ENCODE peak calls at places on chromosomes 1 and 21, in five cellular contexts. One of them, this sample, is unnamed.

GRCh38 chr1:111690306-111690617 is 48.9 kb downstream of the INKA2 start:
- DNase-seq in adrenal gland: peak
- DNase-seq in B cell: no peak
- DNase-seq in stimulated activated CD4-positive, alpha-beta T cell treated with anti-CD3 and anti-CD28 coated beads, Interleukin-15, amount 100 ng/mL, for 24 hours: no peak
- DNase-seq in mesendoderm: no peak
- DNase-seq in this sample: no peak

GRCh38 chr1:14019461-14019860 is 319.5 kb downstream of the PRDM2 start:
- DNase-seq in adrenal gland: no peak
- DNase-seq in B cell: no peak
- DNase-seq in stimulated activated CD4-positive, alpha-beta T cell treated with anti-CD3 and anti-CD28 coated beads, Interleukin-15, amount 100 ng/mL, for 24 hours: no peak
- DNase-seq in mesendoderm: no peak
- DNase-seq in this sample: no peak

GRCh38 chr1:6188466-6188865 is 8.3 kb upstream of the CHD5 start:
- DNase-seq in adrenal gland: no peak
- DNase-seq in B cell: no peak
- DNase-seq in stimulated activated CD4-positive, alpha-beta T cell treated with anti-CD3 and anti-CD28 coated beads, Interleukin-15, amount 100 ng/mL, for 24 hours: no peak
- DNase-seq in mesendoderm: no peak
- DNase-seq in this sample: no peak

GRCh38 chr1:12040457-12041051 is 21.3 kb downstream of the MIIP start:
- DNase-seq in adrenal gland: no peak
- DNase-seq in B cell: peak
- DNase-seq in stimulated activated CD4-positive, alpha-beta T cell treated with anti-CD3 and anti-CD28 coated beads, Interleukin-15, amount 100 ng/mL, for 24 hours: peak
- DNase-seq in mesendoderm: no peak
- DNase-seq in this sample: peak

GRCh38 chr1:227754958-227755357 is 19.7 kb downstream of the SNAP47 start:
- DNase-seq in adrenal gland: no peak
- DNase-seq in B cell: no peak
- DNase-seq in stimulated activated CD4-positive, alpha-beta T cell treated with anti-CD3 and anti-CD28 coated beads, Interleukin-15, amount 100 ng/mL, for 24 hours: no peak
- DNase-seq in mesendoderm: no peak
- DNase-seq in this sample: no peak

GRCh38 chr1:20271498-20272400 is 18.9 kb upstream of the VWA5B1 start:
- DNase-seq in adrenal gland: no peak
- DNase-seq in B cell: no peak
- DNase-seq in stimulated activated CD4-positive, alpha-beta T cell treated with anti-CD3 and anti-CD28 coated beads, Interleukin-15, amount 100 ng/mL, for 24 hours: no peak
- DNase-seq in mesendoderm: peak
- DNase-seq in this sample: no peak

GRCh38 chr1:93681549-93682412 is at the start of gene BCAR3:
- DNase-seq in adrenal gland: peak
- DNase-seq in B cell: peak
- DNase-seq in stimulated activated CD4-positive, alpha-beta T cell treated with anti-CD3 and anti-CD28 coated beads, Interleukin-15, amount 100 ng/mL, for 24 hours: peak
- DNase-seq in mesendoderm: peak
- DNase-seq in this sample: peak

GRCh38 chr1:225879521-225880209 is 2.5 kb downstream of the TMEM63A start:
- DNase-seq in adrenal gland: no peak
- DNase-seq in B cell: peak
- DNase-seq in stimulated activated CD4-positive, alpha-beta T cell treated with anti-CD3 and anti-CD28 coated beads, Interleukin-15, amount 100 ng/mL, for 24 hours: no peak
- DNase-seq in mesendoderm: no peak
- DNase-seq in this sample: no peak

GRCh38 chr1:94160811-94161210 is 39.9 kb upstream of the ABCA4 start:
- DNase-seq in adrenal gland: no peak
- DNase-seq in B cell: no peak
- DNase-seq in stimulated activated CD4-positive, alpha-beta T cell treated with anti-CD3 and anti-CD28 coated beads, Interleukin-15, amount 100 ng/mL, for 24 hours: no peak
- DNase-seq in mesendoderm: peak
- DNase-seq in this sample: no peak

GRCh38 chr1:202998836-202999750 is 8.1 kb upstream of the TMEM183A start:
- DNase-seq in adrenal gland: peak
- DNase-seq in B cell: peak
- DNase-seq in stimulated activated CD4-positive, alpha-beta T cell treated with anti-CD3 and anti-CD28 coated beads, Interleukin-15, amount 100 ng/mL, for 24 hours: peak
- DNase-seq in mesendoderm: peak
- DNase-seq in this sample: no peak

GRCh38 chr1:241503444-241503843 is 16.1 kb downstream of the FH start:
- DNase-seq in adrenal gland: no peak
- DNase-seq in B cell: no peak
- DNase-seq in stimulated activated CD4-positive, alpha-beta T cell treated with anti-CD3 and anti-CD28 coated beads, Interleukin-15, amount 100 ng/mL, for 24 hours: no peak
- DNase-seq in mesendoderm: no peak
- DNase-seq in this sample: no peak

GRCh38 chr1:32811265-32811664 is 5.9 kb downstream of the YARS1 start:
- DNase-seq in adrenal gland: no peak
- DNase-seq in B cell: no peak
- DNase-seq in stimulated activated CD4-positive, alpha-beta T cell treated with anti-CD3 and anti-CD28 coated beads, Interleukin-15, amount 100 ng/mL, for 24 hours: no peak
- DNase-seq in mesendoderm: peak
- DNase-seq in this sample: no peak

GRCh38 chr21:33640697-33641338 is 723 bp downstream of the CRYZL1 start:
- DNase-seq in adrenal gland: peak
- DNase-seq in B cell: no peak
- DNase-seq in stimulated activated CD4-positive, alpha-beta T cell treated with anti-CD3 and anti-CD28 coated beads, Interleukin-15, amount 100 ng/mL, for 24 hours: peak
- DNase-seq in mesendoderm: peak
- DNase-seq in this sample: no peak

GRCh38 chr21:21921410-21922232 is 923.4 kb downstream of the NCAM2 start:
- DNase-seq in adrenal gland: no peak
- DNase-seq in B cell: peak
- DNase-seq in stimulated activated CD4-positive, alpha-beta T cell treated with anti-CD3 and anti-CD28 coated beads, Interleukin-15, amount 100 ng/mL, for 24 hours: no peak
- DNase-seq in mesendoderm: peak
- DNase-seq in this sample: no peak